ENCODE peak calls at places on chromosomes 3 and 15, in six cellular contexts. C is GM23338, F is small intestine, R is H7, Q is BJ, T is heart left ventricle. Y is an unnamed sample.
A peak's percentile ranks its signal among the peaks of the same experiment; 100 is the strongest.

GRCh38 chr15:40354408-40355171 is 3.4 kb upstream of the DISP2 start:
- DNase-seq in C (peak; percentile 83), R (peak; percentile 91), T (no peak), F (no peak), Q (no peak), Y (peak; percentile 62)

GRCh38 chr15:67927501-67928156 is 87.8 kb upstream of the RNU6-1 start:
- DNase-seq in C (no peak), Q (peak; percentile 51), R (no peak), F (peak; percentile 61), T (peak; percentile 81), Y (peak; percentile 54)

GRCh38 chr3:65930650-65931049 is 108.1 kb downstream of the MAGI1 start:
- DNase-seq in F (no peak), Q (no peak), T (no peak), R (no peak), C (no peak), Y (no peak)

GRCh38 chr3:71509024-71509423 is 74.5 kb downstream of the FOXP1 start:
- DNase-seq in T (no peak), C (no peak), F (no peak), Q (no peak), R (no peak), Y (no peak)

GRCh38 chr3:134357914-134358811 is 16.1 kb downstream of the AMOTL2 start:
- DNase-seq in F (peak; percentile 32), C (no peak), R (peak; percentile 79), Q (peak; percentile 96), T (peak; percentile 42), Y (peak; percentile 59)

GRCh38 chr3:136142592-136142991 is 53.5 kb downstream of the MSL2 start:
- DNase-seq in R (peak; percentile 18), Q (peak; percentile 71), C (peak; percentile 72), F (no peak), T (no peak), Y (no peak)

GRCh38 chr3:57060089-57060829 is at the start of gene SPATA12:
- DNase-seq in T (peak; percentile 81), C (peak; percentile 92), F (peak; percentile 89), R (peak; percentile 90), Q (peak; percentile 37), Y (peak; percentile 84)

GRCh38 chr3:29412117-29412516 is 131.2 kb downstream of the RBMS3 start:
- DNase-seq in Q (no peak), F (no peak), T (no peak), C (no peak), R (no peak), Y (no peak)

GRCh38 chr3:42262525-42262924 is 3.5 kb downstream of the CCK start:
- DNase-seq in C (no peak), Q (peak; percentile 50), T (no peak), F (no peak), R (no peak), Y (no peak)

GRCh38 chr15:96333194-96334016 is 2.9 kb downstream of the NR2F2 start:
- DNase-seq in F (peak; percentile 45), Q (no peak), T (no peak), C (peak; percentile 87), R (peak; percentile 86), Y (peak; percentile 56)

GRCh38 chr15:32029409-32029861 is 880 bp upstream of the CHRNA7 start:
- DNase-seq in C (peak; percentile 75), R (peak; percentile 68), T (no peak), Q (no peak), F (peak; percentile 35), Y (no peak)

GRCh38 chr3:192687488-192688152 is 39.7 kb downstream of the FGF12 start:
- DNase-seq in C (no peak), R (no peak), Q (no peak), T (peak; percentile 74), F (no peak), Y (no peak)

GRCh38 chr3:138381413-138381901 is 33.1 kb downstream of the MRAS start:
- DNase-seq in Q (no peak), T (peak; percentile 80), F (no peak), C (no peak), R (no peak), Y (peak; percentile 50)

GRCh38 chr3:42841332-42841731 is 32.1 kb downstream of the ACKR2 start:
- DNase-seq in R (no peak), C (no peak), T (no peak), Q (no peak), F (no peak), Y (no peak)

GRCh38 chr3:149085828-149086231 is 503 bp downstream of the HLTF start:
- DNase-seq in T (no peak), R (no peak), C (peak; percentile 65), F (peak; percentile 24), Q (no peak), Y (peak; percentile 25)

GRCh38 chr3:178845446-178846118 is 226.0 kb downstream of the ZMAT3 start:
- DNase-seq in C (no peak), T (no peak), F (no peak), Q (peak; percentile 37), R (no peak), Y (no peak)

GRCh38 chr3:126353694-126354321 is 3.4 kb downstream of the KLF15 start:
- DNase-seq in C (no peak), Q (no peak), R (no peak), T (no peak), F (no peak), Y (no peak)
- H3K4me3 ChIP-seq in C (no peak overlapping the region), Q (no peak overlapping the region), R (no peak overlapping the region), T (peak overlapping the region; percentile 95), F (no peak overlapping the region), Y (no peak overlapping the region)

DNA sequence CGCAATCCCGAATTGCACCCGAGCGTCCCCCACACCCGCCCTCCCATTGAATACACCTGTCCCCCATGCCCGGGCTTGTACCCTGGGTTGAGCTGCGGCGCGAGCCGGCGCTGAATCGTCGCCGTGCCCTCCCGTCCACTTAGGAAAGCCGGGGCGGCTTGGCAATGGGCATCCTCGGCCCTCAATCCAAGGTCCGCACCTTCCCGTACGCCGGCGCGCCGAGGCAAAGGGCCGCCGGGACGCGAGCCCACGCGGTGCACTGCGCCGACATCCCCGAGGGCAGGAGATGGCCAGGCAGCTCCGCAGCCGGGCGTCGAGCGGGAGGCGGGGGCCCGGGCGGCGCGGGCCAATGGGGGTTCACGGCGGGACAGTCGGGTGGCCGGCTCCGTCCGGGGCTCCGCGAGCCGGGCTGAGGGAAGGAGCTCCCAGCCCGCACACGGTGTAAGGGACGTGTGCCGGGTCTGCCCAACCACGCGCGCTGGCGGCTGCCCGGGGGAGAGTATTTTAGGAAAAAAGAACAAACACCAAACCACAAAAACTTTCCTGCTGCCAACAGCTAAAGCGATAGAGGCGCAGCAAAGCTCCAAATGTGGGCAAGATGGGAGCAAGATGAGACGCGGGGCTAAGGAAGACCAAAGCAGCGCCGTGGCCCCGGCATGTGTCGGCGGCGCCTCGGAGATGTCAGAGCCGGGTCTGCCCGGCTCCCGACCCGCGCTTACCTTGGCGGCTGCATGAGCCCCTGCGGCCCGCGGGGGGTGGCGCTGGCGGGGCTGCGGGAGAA is 621 bp downstream of the RGMA start:
- DNase-seq in C (peak; percentile 72), Q (no peak), R (peak; percentile 92), F (no peak), T (peak; percentile 41), Y (no peak)
- H3K27me3 ChIP-seq in C (peaks cover 65% of the 10 kb centered on the region), Q (peaks cover 33% of the 10 kb centered on the region), R (peaks cover 45% of the 10 kb centered on the region), F (no peaks in the 10 kb centered on the region), T (peaks cover 22% of the 10 kb centered on the region), Y (peaks cover 43% of the 10 kb centered on the region)

GRCh38 chr3:37536033-37536432 is 325.6 kb upstream of the CTDSPL start:
- DNase-seq in R (no peak), C (no peak), Q (no peak), F (no peak), T (peak; percentile 65), Y (no peak)
- H3K4me3 ChIP-seq in R (no peak overlapping the region), C (no peak overlapping the region), Q (no peak overlapping the region), F (no peak overlapping the region), T (no peak overlapping the region), Y (no peak overlapping the region)

DNA sequence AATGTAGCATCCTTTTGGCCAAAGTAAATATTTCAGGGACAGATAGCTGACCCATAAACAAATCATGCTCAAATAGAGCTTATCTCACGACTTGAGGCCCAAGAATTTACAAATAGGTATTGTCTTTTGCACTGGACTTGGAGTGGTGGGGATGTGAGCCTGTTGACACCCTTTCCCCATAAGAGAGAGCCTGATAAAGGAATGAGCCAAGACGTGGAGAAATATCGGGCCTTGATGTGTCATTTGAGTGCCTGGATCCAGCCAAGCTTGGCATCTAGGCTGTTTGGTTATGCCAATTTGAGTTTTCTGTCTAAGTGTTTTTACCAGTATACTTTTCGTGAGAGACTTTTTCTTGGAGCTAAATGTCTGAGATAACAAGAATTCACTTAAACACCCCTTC is 112.9 kb upstream of the RGMA start:
- DNase-seq in C (no peak), F (no peak), T (no peak), Q (no peak), R (no peak), Y (no peak)
- H3K27me3 ChIP-seq in C (no peaks in the 10 kb centered on the region), F (no peaks in the 10 kb centered on the region), T (no peaks in the 10 kb centered on the region), Q (no peaks in the 10 kb centered on the region), R (no peaks in the 10 kb centered on the region), Y (no peaks in the 10 kb centered on the region)